ENCODE peak calls at places on chromosomes 5 and 9, in eight cellular contexts. G, A, V, Z, O, R, B and X are unnamed samples.

GRCh38 chr9:72911816-72912215 is 41.0 kb downstream of the ALDH1A1 start:
- DNase-seq in O (no peak), Z (no peak), G (no peak), B (no peak), R (no peak), A (no peak), V (no peak), X (no peak)

GRCh38 chr5:165457854-165458481 is 1952.5 kb downstream of the MAT2B start:
- DNase-seq in A (no peak), G (peak), Z (no peak), V (peak), O (no peak), B (no peak), R (no peak), X (no peak)

GRCh38 chr5:1103505-1104326 is 8.1 kb downstream of the SLC12A7 start:
- DNase-seq in R (peak), B (no peak), Z (no peak), G (no peak), V (no peak), A (no peak), O (peak), X (peak)

GRCh38 chr5:115795700-115796099 is 20.8 kb downstream of the CDO1 start:
- DNase-seq in G (no peak), O (no peak), R (no peak), B (no peak), Z (no peak), V (no peak), A (no peak), X (no peak)

GRCh38 chr5:159017787-159018186 is 81.9 kb downstream of the EBF1 start:
- DNase-seq in V (no peak), G (peak), B (no peak), Z (no peak), O (peak), R (no peak), A (no peak), X (peak)

GRCh38 chr9:75102177-75102790 is 14.0 kb downstream of the OSTF1 start:
- DNase-seq in Z (no peak), A (no peak), R (no peak), O (no peak), B (no peak), V (no peak), G (no peak), X (no peak)

GRCh38 chr5:27311544-27311943 is 273.2 kb upstream of the CDH9 start:
- DNase-seq in Z (no peak), R (no peak), B (no peak), G (peak), A (no peak), V (no peak), O (peak), X (no peak)

GRCh38 chr5:135829681-135830383 is 4.6 kb upstream of the SLC25A48 start:
- DNase-seq in Z (no peak), R (no peak), G (peak), O (peak), V (no peak), B (no peak), A (peak), X (peak)

GRCh38 chr5:53361708-53362107 is 118.7 kb upstream of the FST start:
- DNase-seq in G (no peak), R (no peak), O (no peak), V (no peak), B (no peak), Z (no peak), A (no peak), X (no peak)

GRCh38 chr5:157348049-157348400 is 82.1 kb downstream of the CYFIP2 start:
- DNase-seq in O (no peak), A (no peak), R (no peak), V (no peak), Z (no peak), B (no peak), G (no peak), X (no peak)

GRCh38 chr9:99595796-99596195 is 225.9 kb upstream of the NR4A3 start:
- DNase-seq in A (no peak), V (peak), Z (peak), O (no peak), B (no peak), G (no peak), R (no peak), X (no peak)

GRCh38 chr5:43309122-43309521 is 4.1 kb downstream of the HMGCS1 start:
- DNase-seq in R (no peak), Z (no peak), B (no peak), A (no peak), V (no peak), G (no peak), O (no peak), X (no peak)

GRCh38 chr9:135992486-135993408 is 31.6 kb upstream of the UBAC1 start:
- DNase-seq in A (peak), V (no peak), O (peak), B (no peak), Z (peak), R (no peak), G (peak), X (peak)

GRCh38 chr5:9473624-9474023 is 72.3 kb downstream of the SEMA5A start:
- DNase-seq in Z (no peak), O (peak), R (no peak), G (no peak), V (no peak), B (no peak), A (peak), X (no peak)